ENCODE peak calls at places on chromosomes 11 and 22, in five cellular contexts. N is neural progenitor cell, B is colonic mucosa, C is IMR-90, E is GM23248. S is an unnamed sample.

GRCh38 chr11:68412593-68413475 is 47.7 kb upstream of the PPP6R3 start:
- DNase-seq in E (peak; percentile 93), N (no peak), C (peak; percentile 11), B (no peak), S (no peak)

GRCh38 chr22:33792837-33793236 is 127.4 kb downstream of the LARGE1 start:
- DNase-seq in N (no peak), C (no peak), E (peak; percentile 43), B (no peak), S (no peak)

GRCh38 chr11:49995559-49995958 is 13.2 kb upstream of the OR4C12 start:
- DNase-seq in B (peak; percentile 38), N (peak; percentile 45), C (peak; percentile 50), E (peak; percentile 86), S (peak; percentile 6)

GRCh38 chr22:26285632-26286031 is 116.4 kb downstream of the SEZ6L start:
- DNase-seq in N (no peak), E (no peak), C (no peak), B (no peak), S (no peak)

GRCh38 chr11:109838034-109838433 is 255.2 kb upstream of the ZC3H12C start:
- DNase-seq in C (no peak), N (no peak), E (no peak), B (no peak), S (no peak)

GRCh38 chr22:33757443-33758124 is 162.7 kb downstream of the LARGE1 start:
- DNase-seq in C (no peak), E (no peak), N (peak; percentile 64), B (no peak), S (no peak)

GRCh38 chr11:82864268-82864667 is 36.0 kb downstream of the PRCP start:
- DNase-seq in N (peak; percentile 67), C (peak; percentile 41), E (peak; percentile 68), B (peak; percentile 41), S (peak; percentile 71)

GRCh38 chr11:31214337-31214736 is 155.2 kb downstream of the DCDC1 start:
- DNase-seq in C (no peak), N (peak; percentile 11), E (no peak), B (no peak), S (no peak)

GRCh38 chr22:35631597-35631996 is 14.5 kb upstream of the MB start:
- DNase-seq in C (no peak), B (peak; percentile 70), E (peak; percentile 48), N (no peak), S (peak; percentile 23)

GRCh38 chr22:46731246-46732040 is 6.6 kb downstream of the CERK start:
- DNase-seq in N (peak; percentile 65), B (peak; percentile 80), E (peak; percentile 33), C (no peak), S (no peak)

GRCh38 chr22:40236131-40236665 is 58.5 kb downstream of the TNRC6B start:
- DNase-seq in N (no peak), C (no peak), B (no peak), E (no peak), S (no peak)

GRCh38 chr22:30289126-30289979 is at the start of gene CASTOR1:
- DNase-seq in C (peak; percentile 97), E (peak; percentile 100), B (peak; percentile 99), N (peak; percentile 99), S (peak; percentile 99)

GRCh38 chr22:49769691-49770315 is 57.9 kb downstream of the BRD1 start:
- DNase-seq in C (no peak), N (no peak), E (no peak), B (no peak), S (no peak)

GRCh38 chr22:26751217-26751616 is 93.8 kb downstream of the MIAT start:
- DNase-seq in C (no peak), N (peak; percentile 97), B (no peak), E (no peak), S (peak; percentile 84)

GRCh38 chr22:28896611-28897010 is 13.2 kb downstream of the ZNRF3 start:
- DNase-seq in E (no peak), N (no peak), B (no peak), C (no peak), S (no peak)

GRCh38 chr11:126345759-126346585 is 9.5 kb upstream of the ST3GAL4 start:
- DNase-seq in N (no peak), E (peak; percentile 86), C (peak; percentile 75), B (peak; percentile 37), S (peak; percentile 59)

GRCh38 chr11:129426776-129427175 is 51.1 kb downstream of the BARX2 start:
- DNase-seq in E (no peak), B (no peak), N (no peak), C (no peak), S (no peak)

GRCh38 chr22:30340911-30341685 is 14.4 kb upstream of the TBC1D10A start:
- DNase-seq in N (no peak), B (no peak), C (no peak), E (no peak), S (no peak)

DNA sequence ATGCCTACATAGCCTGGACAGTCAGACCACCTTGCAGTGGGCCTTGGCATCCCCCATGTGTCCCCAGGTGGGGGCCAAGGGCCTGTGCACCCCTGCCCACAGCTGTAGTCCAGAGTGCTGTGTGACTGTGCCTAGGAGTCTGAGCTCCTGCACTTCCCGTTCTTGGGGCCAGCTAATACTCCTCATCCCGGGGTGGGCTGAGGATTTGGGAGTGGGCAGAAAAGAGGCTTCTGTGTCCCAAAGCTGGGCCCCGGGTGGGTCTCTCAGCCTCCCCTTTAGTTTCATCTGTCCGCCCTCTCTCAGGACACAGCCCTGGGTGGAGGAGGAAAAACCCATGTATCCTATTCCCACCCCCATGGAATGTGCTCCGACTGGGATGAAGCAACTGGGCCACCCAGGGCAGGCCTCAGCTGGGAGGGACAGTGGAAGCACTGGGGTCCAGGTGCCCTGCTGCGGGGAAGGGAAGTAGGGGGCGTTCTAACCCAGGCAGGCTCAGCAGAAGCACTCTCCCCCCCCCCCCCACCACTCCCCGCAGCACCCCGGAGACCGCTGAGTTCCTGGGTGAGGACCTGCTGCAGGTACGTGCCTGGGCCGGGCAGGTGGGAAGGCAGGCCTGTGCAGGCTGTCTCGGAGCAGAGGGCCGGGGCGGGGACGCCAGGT is 1.3 kb downstream of the SH3BP1 start:
- DNase-seq in B (peak; percentile 61), N (no peak), E (no peak), C (no peak), S (no peak)
- H3K9ac ChIP-seq in B (peak overlapping the region; percentile 100), N (no peak overlapping the region), E (no peak overlapping the region), C (peak overlapping the region; percentile 87), S (no peak overlapping the region)

GRCh38 chr11:36566407-36567053 is 1.3 kb upstream of the RAG1 start:
- DNase-seq in C (no peak), E (no peak), N (no peak), B (no peak), S (no peak)
- H3K9ac ChIP-seq in C (no peak overlapping the region), E (no peak overlapping the region), N (no peak overlapping the region), B (no peak overlapping the region), S (no peak overlapping the region)

DNA sequence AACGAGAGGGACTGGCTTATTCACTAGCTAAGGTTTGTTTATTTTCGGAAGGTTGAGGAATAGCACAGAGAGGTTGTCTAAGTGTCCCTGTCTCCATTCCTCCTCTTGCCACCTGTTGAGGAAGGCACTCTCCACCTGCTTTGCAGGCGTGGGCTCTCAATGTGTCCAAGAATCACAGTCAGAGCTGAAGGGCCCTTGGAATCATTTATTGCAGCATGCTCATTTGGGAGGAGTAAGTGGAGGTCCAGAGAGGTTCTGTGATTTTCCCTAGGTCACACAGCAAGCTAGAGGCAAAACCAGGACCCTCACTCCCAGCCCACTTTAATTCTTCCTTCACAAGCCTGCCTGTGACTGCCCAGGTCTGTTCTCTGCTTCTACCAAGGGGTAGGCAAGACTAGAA is 21.3 kb downstream of the ZBTB16 start:
- DNase-seq in C (no peak), B (no peak), N (no peak), E (no peak), S (no peak)
- H3K9ac ChIP-seq in C (no peak overlapping the region), B (no peak overlapping the region), N (no peak overlapping the region), E (no peak overlapping the region), S (peak overlapping the region; percentile 56)

GRCh38 chr11:67375320-67376021 is 2.1 kb upstream of the CLCF1 start:
- DNase-seq in E (no peak), B (no peak), C (no peak), N (peak; percentile 41), S (no peak)

GRCh38 chr11:67372993-67373915 is at the start of gene CLCF1:
- DNase-seq in N (peak; percentile 85), E (peak; percentile 94), C (peak; percentile 81), B (peak; percentile 71), S (no peak)

GRCh38 chr11:67372232-67372992 is 986 bp downstream of the CLCF1 start:
- DNase-seq in E (peak; percentile 48), C (no peak), B (no peak), N (peak; percentile 69), S (no peak)

GRCh38 chr11:67374571-67375276 is 1.3 kb upstream of the CLCF1 start:
- DNase-seq in B (no peak), C (no peak), N (no peak), E (peak; percentile 65), S (no peak)

GRCh38 chr11:67373916-67374570 is 645 bp upstream of the CLCF1 start:
- DNase-seq in B (peak; percentile 79), N (peak; percentile 89), C (peak; percentile 96), E (peak; percentile 99), S (peak; percentile 82)
- H3K9ac ChIP-seq in B (peak overlapping the region; percentile 71), N (no peak overlapping the region), C (peak overlapping the region; percentile 71), E (peak overlapping the region; percentile 100), S (peak overlapping the region; percentile 67)

DNA sequence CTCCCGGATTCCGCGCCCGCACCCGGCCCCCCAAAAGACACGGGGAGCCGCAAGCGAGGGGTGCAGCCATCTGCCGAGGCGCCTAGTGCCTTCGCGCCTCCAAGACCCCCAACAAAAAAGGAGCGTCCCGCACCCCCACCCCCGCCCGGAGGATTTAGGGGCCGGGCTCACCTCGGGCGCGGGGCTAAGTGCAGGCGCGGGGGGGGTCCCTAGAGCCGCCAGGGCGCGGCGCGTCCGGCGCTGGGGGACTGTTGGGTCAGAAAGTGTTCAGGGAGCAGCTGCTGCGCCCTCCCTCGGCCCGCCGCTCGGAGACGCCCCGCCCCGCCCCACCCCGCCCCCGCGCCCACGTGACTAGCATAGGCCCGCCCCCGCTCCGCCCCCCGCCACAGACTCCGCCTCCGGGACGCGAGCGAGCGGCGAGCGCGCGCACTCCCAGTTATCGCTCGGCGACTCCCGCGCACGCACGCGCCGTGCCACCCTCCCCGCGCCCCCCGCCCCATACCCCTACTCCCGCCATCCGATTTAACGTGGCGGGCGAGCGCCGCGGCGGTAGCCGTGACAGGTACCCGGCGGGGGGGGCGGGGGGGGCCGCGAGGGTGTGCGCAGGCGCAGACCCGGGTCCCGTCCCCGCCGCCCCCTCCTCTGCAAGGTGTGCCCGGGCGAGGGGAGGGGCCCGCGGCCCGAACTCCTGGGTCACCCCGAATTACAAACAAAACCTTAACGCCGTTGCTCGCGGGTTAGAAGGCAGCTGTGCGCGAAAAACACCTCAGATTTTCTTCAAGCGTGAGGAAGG is 56.2 kb downstream of the KCNJ4 start:
- DNase-seq in E (peak; percentile 92), B (peak; percentile 89), C (peak; percentile 63), N (peak; percentile 96), S (peak; percentile 42)
- H3K9ac ChIP-seq in E (peak overlapping the region; percentile 85), B (peak overlapping the region; percentile 34), C (peak overlapping the region; percentile 90), N (peak overlapping the region; percentile 55), S (peak overlapping the region; percentile 47)

DNA sequence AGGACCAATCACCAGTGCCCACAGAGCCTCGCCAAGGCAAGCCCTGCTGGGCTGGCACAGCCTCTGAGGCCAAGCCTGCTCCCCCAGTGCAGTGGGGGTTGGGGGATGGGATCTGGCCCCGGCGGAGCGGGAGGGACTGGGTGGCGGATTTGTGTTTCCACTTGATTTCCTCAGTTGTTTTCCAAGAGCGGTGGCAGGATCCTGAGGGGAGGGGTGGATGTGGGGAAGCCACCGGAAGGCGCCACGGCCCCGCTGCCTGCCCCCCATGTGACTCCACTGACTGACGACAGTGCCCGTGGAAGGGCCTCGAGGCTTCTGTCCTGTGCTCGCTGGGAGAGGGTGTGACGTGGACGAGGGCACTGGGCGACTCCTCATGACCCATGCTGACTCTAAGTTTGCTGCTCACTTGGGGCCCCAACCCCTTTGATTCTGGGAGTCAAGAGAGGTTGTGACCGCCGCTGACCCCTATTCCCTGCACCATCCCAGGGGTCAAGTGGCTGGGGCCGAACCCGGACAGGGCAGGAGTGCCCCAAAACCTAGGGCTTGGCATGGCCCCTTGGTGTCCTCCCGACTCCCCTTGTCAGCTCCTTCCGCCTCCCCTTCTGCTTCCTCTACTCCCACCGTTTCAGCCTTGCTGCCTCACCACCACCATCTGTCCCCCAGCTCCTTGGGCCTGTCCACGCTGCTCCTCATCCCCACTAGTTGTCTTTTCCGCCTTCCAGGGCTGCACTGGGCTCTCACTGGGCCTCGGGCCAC is 23.5 kb upstream of the PICK1 start:
- DNase-seq in C (no peak), B (no peak), N (peak; percentile 66), E (no peak), S (no peak)
- H3K9ac ChIP-seq in C (peak overlapping the region; percentile 19), B (peak overlapping the region; percentile 32), N (no peak overlapping the region), E (peak overlapping the region; percentile 4), S (peak overlapping the region; percentile 22)

S was measured in endothelial cell of umbilical vein.